ENCODE peak calls at places on chromosomes 1 and 21, in six cellular contexts. One of them, this sample, is unnamed.

GRCh38 chr1:161506336-161507223 is 1.3 kb downstream of the FCGR2A start:
- DNase-seq in cardiac muscle cell: peak; percentile 60
- DNase-seq in T47D: peak; percentile 20
- DNase-seq in activated effector memory CD4-positive, alpha-beta T cell treated with Interleukin-2 at 50 U/mL for 16 hours: no peak
- DNase-seq in effector memory CD8-positive, alpha-beta T cell: no peak
- DNase-seq in GM20000: no peak
- DNase-seq in this sample: no peak

GRCh38 chr1:241240084-241240483 is 116.9 kb downstream of the RGS7 start:
- DNase-seq in effector memory CD8-positive, alpha-beta T cell: no peak
- DNase-seq in GM20000: no peak
- DNase-seq in T47D: peak; percentile 19
- DNase-seq in activated effector memory CD4-positive, alpha-beta T cell treated with Interleukin-2 at 50 U/mL for 16 hours: no peak
- DNase-seq in cardiac muscle cell: no peak
- DNase-seq in this sample: no peak

GRCh38 chr1:27816921-27817630 is 13.5 kb upstream of the PPP1R8 start:
- DNase-seq in activated effector memory CD4-positive, alpha-beta T cell treated with Interleukin-2 at 50 U/mL for 16 hours: no peak
- DNase-seq in cardiac muscle cell: peak; percentile 79
- DNase-seq in GM20000: no peak
- DNase-seq in T47D: peak; percentile 21
- DNase-seq in effector memory CD8-positive, alpha-beta T cell: no peak
- DNase-seq in this sample: no peak

GRCh38 chr1:14570514-14570913 is 28.0 kb upstream of the KAZN start:
- DNase-seq in activated effector memory CD4-positive, alpha-beta T cell treated with Interleukin-2 at 50 U/mL for 16 hours: no peak
- DNase-seq in cardiac muscle cell: peak; percentile 12
- DNase-seq in T47D: no peak
- DNase-seq in GM20000: no peak
- DNase-seq in effector memory CD8-positive, alpha-beta T cell: no peak
- DNase-seq in this sample: no peak

GRCh38 chr1:223714849-223715709 is 2.7 kb downstream of the CAPN2 start:
- DNase-seq in GM20000: no peak
- DNase-seq in effector memory CD8-positive, alpha-beta T cell: no peak
- DNase-seq in cardiac muscle cell: peak; percentile 88
- DNase-seq in T47D: peak; percentile 67
- DNase-seq in activated effector memory CD4-positive, alpha-beta T cell treated with Interleukin-2 at 50 U/mL for 16 hours: no peak
- DNase-seq in this sample: no peak

GRCh38 chr1:226063362-226064167 is 1.0 kb downstream of the H3-3A start:
- DNase-seq in T47D: peak; percentile 52
- DNase-seq in activated effector memory CD4-positive, alpha-beta T cell treated with Interleukin-2 at 50 U/mL for 16 hours: peak; percentile 35
- DNase-seq in effector memory CD8-positive, alpha-beta T cell: peak; percentile 36
- DNase-seq in cardiac muscle cell: peak; percentile 45
- DNase-seq in GM20000: no peak
- DNase-seq in this sample: peak; percentile 44

GRCh38 chr1:48817505-48818114 is 40.9 kb upstream of the BEND5 start:
- DNase-seq in GM20000: peak; percentile 51
- DNase-seq in activated effector memory CD4-positive, alpha-beta T cell treated with Interleukin-2 at 50 U/mL for 16 hours: no peak
- DNase-seq in T47D: peak; percentile 45
- DNase-seq in cardiac muscle cell: peak; percentile 64
- DNase-seq in effector memory CD8-positive, alpha-beta T cell: no peak
- DNase-seq in this sample: no peak

GRCh38 chr1:53697671-53698380 is 41.1 kb downstream of the GLIS1 start:
- DNase-seq in effector memory CD8-positive, alpha-beta T cell: no peak
- DNase-seq in activated effector memory CD4-positive, alpha-beta T cell treated with Interleukin-2 at 50 U/mL for 16 hours: no peak
- DNase-seq in cardiac muscle cell: peak; percentile 33
- DNase-seq in T47D: no peak
- DNase-seq in GM20000: no peak
- DNase-seq in this sample: no peak

GRCh38 chr21:44443891-44444285 is 11.4 kb upstream of the LRRC3 start:
- DNase-seq in effector memory CD8-positive, alpha-beta T cell: no peak
- DNase-seq in GM20000: no peak
- DNase-seq in activated effector memory CD4-positive, alpha-beta T cell treated with Interleukin-2 at 50 U/mL for 16 hours: no peak
- DNase-seq in cardiac muscle cell: no peak
- DNase-seq in T47D: no peak
- DNase-seq in this sample: no peak

GRCh38 chr1:83900530-83900929 is 98.4 kb downstream of the TTLL7 start:
- DNase-seq in activated effector memory CD4-positive, alpha-beta T cell treated with Interleukin-2 at 50 U/mL for 16 hours: no peak
- DNase-seq in GM20000: no peak
- DNase-seq in cardiac muscle cell: peak; percentile 65
- DNase-seq in effector memory CD8-positive, alpha-beta T cell: no peak
- DNase-seq in T47D: no peak
- DNase-seq in this sample: no peak

GRCh38 chr1:184210048-184210447 is 158.5 kb downstream of the TSEN15 start:
- DNase-seq in cardiac muscle cell: peak; percentile 51
- DNase-seq in effector memory CD8-positive, alpha-beta T cell: no peak
- DNase-seq in T47D: no peak
- DNase-seq in GM20000: no peak
- DNase-seq in activated effector memory CD4-positive, alpha-beta T cell treated with Interleukin-2 at 50 U/mL for 16 hours: no peak
- DNase-seq in this sample: no peak

GRCh38 chr1:216765346-216766300 is 42.4 kb upstream of the ESRRG start:
- DNase-seq in cardiac muscle cell: no peak
- DNase-seq in activated effector memory CD4-positive, alpha-beta T cell treated with Interleukin-2 at 50 U/mL for 16 hours: no peak
- DNase-seq in T47D: peak; percentile 21
- DNase-seq in effector memory CD8-positive, alpha-beta T cell: no peak
- DNase-seq in GM20000: no peak
- DNase-seq in this sample: no peak

GRCh38 chr1:203202431-203203245 is 16.1 kb upstream of the CHI3L1 start:
- DNase-seq in GM20000: no peak
- DNase-seq in cardiac muscle cell: peak; percentile 99
- DNase-seq in activated effector memory CD4-positive, alpha-beta T cell treated with Interleukin-2 at 50 U/mL for 16 hours: no peak
- DNase-seq in T47D: no peak
- DNase-seq in effector memory CD8-positive, alpha-beta T cell: no peak
- DNase-seq in this sample: no peak

GRCh38 chr1:59765036-59765730 is 49.6 kb upstream of the HOOK1 start:
- DNase-seq in activated effector memory CD4-positive, alpha-beta T cell treated with Interleukin-2 at 50 U/mL for 16 hours: no peak
- DNase-seq in GM20000: no peak
- DNase-seq in effector memory CD8-positive, alpha-beta T cell: no peak
- DNase-seq in cardiac muscle cell: no peak
- DNase-seq in T47D: no peak
- DNase-seq in this sample: no peak

GRCh38 chr1:168135116-168135981 is 1.4 kb downstream of the GPR161 start:
- DNase-seq in effector memory CD8-positive, alpha-beta T cell: no peak
- DNase-seq in cardiac muscle cell: no peak
- DNase-seq in T47D: no peak
- DNase-seq in GM20000: no peak
- DNase-seq in activated effector memory CD4-positive, alpha-beta T cell treated with Interleukin-2 at 50 U/mL for 16 hours: no peak
- DNase-seq in this sample: no peak

GRCh38 chr21:39016740-39017315 is 166.4 kb downstream of the PSMG1 start:
- DNase-seq in cardiac muscle cell: no peak
- DNase-seq in GM20000: peak; percentile 67
- DNase-seq in effector memory CD8-positive, alpha-beta T cell: no peak
- DNase-seq in T47D: no peak
- DNase-seq in activated effector memory CD4-positive, alpha-beta T cell treated with Interleukin-2 at 50 U/mL for 16 hours: no peak
- DNase-seq in this sample: no peak

GRCh38 chr1:151887028-151887427 is 22.3 kb downstream of the THEM4 start:
- DNase-seq in activated effector memory CD4-positive, alpha-beta T cell treated with Interleukin-2 at 50 U/mL for 16 hours: no peak
- DNase-seq in GM20000: no peak
- DNase-seq in cardiac muscle cell: peak; percentile 68
- DNase-seq in effector memory CD8-positive, alpha-beta T cell: no peak
- DNase-seq in T47D: no peak
- DNase-seq in this sample: no peak

GRCh38 chr1:171644805-171645483 is 7.5 kb downstream of the MYOC start:
- DNase-seq in effector memory CD8-positive, alpha-beta T cell: peak; percentile 51
- DNase-seq in T47D: peak; percentile 95
- DNase-seq in GM20000: peak; percentile 49
- DNase-seq in activated effector memory CD4-positive, alpha-beta T cell treated with Interleukin-2 at 50 U/mL for 16 hours: peak; percentile 51
- DNase-seq in cardiac muscle cell: peak; percentile 91
- DNase-seq in this sample: peak; percentile 67